ENCODE peak calls at places on chromosomes 11 and 22, in eight cellular contexts. A is NB4, N is M059J, C is progenitor cell of endocrine pancreas, K is H54, S is T-helper 22 cell, J is brain microvascular endothelial cell, T is NCI-H1105 treated with DMSO at 0.1 percent for 48 hours. B is an unnamed sample.

GRCh38 chr11:36278531-36279245 is 10.5 kb downstream of the COMMD9 start:
- DNase-seq in N (peak), K (no peak), S (no peak), J (peak), C (no peak), A (no peak), T (no peak), B (no peak)

GRCh38 chr22:20236052-20236717 is 31.9 kb downstream of the RTN4R start:
- DNase-seq in N (no peak), T (no peak), K (no peak), A (peak), S (no peak), C (no peak), J (no peak), B (no peak)

GRCh38 chr22:50737728-50738648 is at the start of gene ACR:
- DNase-seq in J (no peak), C (no peak), N (no peak), T (no peak), K (no peak), A (no peak), S (no peak), B (no peak)

GRCh38 chr11:131253142-131253884 is 117.1 kb upstream of the NTM start:
- DNase-seq in S (no peak), N (peak), A (no peak), C (no peak), T (no peak), K (no peak), J (no peak), B (no peak)

GRCh38 chr11:74020537-74020936 is 11.7 kb upstream of the UCP3 start:
- DNase-seq in N (no peak), T (no peak), S (no peak), J (no peak), A (peak), K (no peak), C (no peak), B (no peak)

GRCh38 chr11:75288846-75289760 is 48.5 kb downstream of the TPBGL start:
- DNase-seq in N (no peak), T (no peak), K (no peak), S (no peak), C (no peak), A (no peak), J (no peak), B (no peak)

GRCh38 chr22:46911341-46911740 is 148.9 kb downstream of the TBC1D22A start:
- DNase-seq in S (no peak), N (no peak), K (no peak), A (no peak), C (no peak), T (no peak), J (no peak), B (no peak)

GRCh38 chr11:122069946-122070345 is 46.1 kb downstream of the BLID start:
- DNase-seq in S (no peak), T (peak), N (peak), C (peak), K (no peak), A (peak), J (peak), B (peak)

GRCh38 chr11:121416909-121417567 is 35.1 kb upstream of the SORL1 start:
- DNase-seq in T (peak), K (no peak), C (no peak), N (peak), A (peak), S (peak), J (peak), B (peak)

GRCh38 chr11:2812371-2812991 is 73.1 kb downstream of the CDKN1C start:
- DNase-seq in C (no peak), A (peak), S (no peak), T (no peak), K (no peak), J (no peak), N (no peak), B (peak)

GRCh38 chr11:65435330-65435931 is 12.8 kb downstream of the NEAT1 start:
- DNase-seq in N (peak), K (no peak), A (no peak), C (no peak), S (no peak), T (no peak), J (no peak), B (no peak)

GRCh38 chr11:1967641-1968225 is 20.6 kb downstream of the MRPL23 start:
- DNase-seq in C (no peak), T (no peak), N (no peak), K (no peak), S (no peak), A (no peak), J (no peak), B (peak)

GRCh38 chr11:48111941-48112340 is 104.7 kb upstream of the OR4B1 start:
- DNase-seq in T (no peak), N (no peak), K (no peak), A (no peak), C (no peak), S (no peak), J (no peak), B (no peak)

GRCh38 chr22:26725012-26725676 is 67.8 kb downstream of the MIAT start:
- DNase-seq in T (no peak), N (no peak), A (peak), K (no peak), S (no peak), C (no peak), J (no peak), B (no peak)

GRCh38 chr11:19239039-19239438 is 1.7 kb downstream of the E2F8 start:
- DNase-seq in C (no peak), K (no peak), N (no peak), A (peak), J (no peak), S (no peak), T (no peak), B (no peak)

GRCh38 chr11:123302751-123303195 is 107.7 kb upstream of the CLMP start:
- DNase-seq in A (peak), J (peak), S (no peak), N (peak), C (no peak), K (peak), T (no peak), B (no peak)

GRCh38 chr11:8259316-8259995 is 4.2 kb downstream of the LMO1 start:
- DNase-seq in T (no peak), N (no peak), A (no peak), J (no peak), C (no peak), S (no peak), K (no peak), B (no peak)

GRCh38 chr22:19739911-19740449 is 16.6 kb downstream of the GP1BB start:
- DNase-seq in C (no peak), J (no peak), N (no peak), T (no peak), K (no peak), A (no peak), S (no peak), B (no peak)

GRCh38 chr11:118910309-118911112 is 15.2 kb downstream of the BCL9L start:
- DNase-seq in C (peak), K (no peak), J (peak), T (no peak), S (peak), A (no peak), N (peak), B (peak)

GRCh38 chr11:47399860-47400812 is 8.3 kb upstream of the SLC39A13 start:
- DNase-seq in C (no peak), J (no peak), T (no peak), A (peak), K (no peak), N (no peak), S (peak), B (peak)

GRCh38 chr11:94885133-94885532 is 88.2 kb downstream of the CWC15 start:
- DNase-seq in K (no peak), S (no peak), J (no peak), C (no peak), T (peak), A (no peak), N (peak), B (no peak)

GRCh38 chr11:12871788-12872321 is 137.3 kb upstream of the RASSF10 start:
- DNase-seq in K (no peak), C (no peak), N (peak), T (no peak), S (no peak), A (no peak), J (no peak), B (no peak)

GRCh38 chr22:37599161-37599560 is 9.5 kb upstream of the GGA1 start:
- DNase-seq in T (peak), N (no peak), S (no peak), K (no peak), J (no peak), A (no peak), C (no peak), B (no peak)

GRCh38 chr22:45678961-45679912 is 7.6 kb downstream of the ATXN10 start:
- DNase-seq in C (no peak), N (peak), K (no peak), T (no peak), S (no peak), J (peak), A (peak), B (no peak)

GRCh38 chr11:2746401-2747230 is 46.8 kb upstream of the KCNQ1OT1 start:
- DNase-seq in K (no peak), N (no peak), J (no peak), C (no peak), T (no peak), A (no peak), S (no peak), B (no peak)

GRCh38 chr11:132463941-132464340 is 1068.4 kb downstream of the OPCML start:
- DNase-seq in A (no peak), J (no peak), T (peak), K (no peak), N (no peak), C (no peak), S (no peak), B (no peak)

GRCh38 chr22:38397189-38398097 is 57.6 kb downstream of the KCNJ4 start:
- DNase-seq in K (no peak), J (no peak), T (no peak), A (peak), S (no peak), C (no peak), N (peak), B (no peak)

GRCh38 chr11:112289588-112290461 is 29.2 kb upstream of the PLET1 start:
- DNase-seq in S (peak), A (peak), T (peak), C (peak), K (peak), N (peak), J (peak), B (peak)

GRCh38 chr22:21760640-21761039 is 25.0 kb upstream of the YPEL1 start:
- DNase-seq in J (peak), K (no peak), S (no peak), T (no peak), C (no peak), A (peak), N (peak), B (no peak)

GRCh38 chr11:134504146-134504905 is 92.3 kb upstream of the B3GAT1 start:
- DNase-seq in J (no peak), C (no peak), T (no peak), N (no peak), K (no peak), S (no peak), A (no peak), B (no peak)

GRCh38 chr11:33373636-33374035 is 116.5 kb downstream of the HIPK3 start:
- DNase-seq in J (no peak), S (no peak), N (no peak), K (no peak), A (no peak), T (no peak), C (no peak), B (no peak)

GRCh38 chr11:1435820-1436467 is 46.2 kb downstream of the BRSK2 start:
- DNase-seq in A (no peak), J (no peak), C (no peak), K (peak), T (no peak), S (no peak), N (no peak), B (no peak)